ENCODE peak calls at places on chromosomes 7 and 10, in five cellular contexts. A, F, L, M and X are unnamed samples.

GRCh38 chr10:1171586-1171985 is 115.4 kb downstream of the WDR37 start:
- DNase-seq in A (no peak), F (no peak), L (no peak), M (no peak), X (no peak)

GRCh38 chr10:124035928-124036558 is 57.4 kb downstream of the CHST15 start:
- DNase-seq in A (no peak), F (peak), L (no peak), M (no peak), X (peak)

GRCh38 chr10:36191009-36191408 is 548.9 kb upstream of the FZD8 start:
- DNase-seq in A (no peak), F (no peak), L (no peak), M (no peak), X (no peak)

GRCh38 chr7:80150621-80151273 is 16.1 kb downstream of the GNAI1 start:
- DNase-seq in A (no peak), F (no peak), L (no peak), M (peak), X (no peak)

GRCh38 chr7:36484265-36484664 is 94.6 kb downstream of the ANLN start:
- DNase-seq in A (no peak), F (no peak), L (no peak), M (no peak), X (no peak)

GRCh38 chr7:15399446-15399845 is 162.4 kb downstream of the AGMO start:
- DNase-seq in A (no peak), F (no peak), L (no peak), M (peak), X (no peak)

GRCh38 chr7:38306914-38307313 is 33.5 kb upstream of the TARP start:
- DNase-seq in A (no peak), F (no peak), L (no peak), M (no peak), X (no peak)

GRCh38 chr10:11197854-11198253 is 180.2 kb downstream of the CELF2 start:
- DNase-seq in A (no peak), F (no peak), L (no peak), M (no peak), X (no peak)

GRCh38 chr10:79393924-79394610 is 46.8 kb downstream of the PPIF start:
- DNase-seq in A (no peak), F (peak), L (no peak), M (no peak), X (peak)

GRCh38 chr10:112208981-112209380 is 25.4 kb upstream of the GPAM start:
- DNase-seq in A (no peak), F (no peak), L (no peak), M (no peak), X (no peak)

DNA sequence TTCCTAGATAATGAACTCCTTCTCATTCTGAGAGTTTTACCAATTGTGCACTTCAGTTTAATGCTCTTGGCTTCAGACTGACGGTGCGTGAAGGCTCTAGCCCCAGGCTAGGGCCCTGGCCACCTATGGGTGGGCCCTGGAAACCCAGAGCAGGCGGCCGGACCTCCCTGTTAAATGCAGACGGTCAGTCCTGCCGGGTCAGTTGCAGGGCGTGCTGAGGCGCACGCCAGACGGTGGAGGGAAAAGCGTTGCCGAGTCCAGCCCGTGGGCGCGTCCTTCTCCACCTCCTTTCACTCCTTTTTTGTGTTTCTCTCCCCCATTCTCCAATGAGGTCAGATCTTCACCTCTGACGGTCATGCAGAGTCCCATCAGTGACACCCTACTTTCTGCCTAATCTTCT is 2.3 kb downstream of the DPYSL4 start:
- DNase-seq in A (no peak), F (peak), L (no peak), M (no peak), X (no peak)
- TF ChIP-seq CTCF in A (no peak), F (no peak), L (no peak), M (no peak), X (no peak)

GRCh38 chr7:82740246-82740848 is 296.8 kb upstream of the CACNA2D1 start:
- DNase-seq in A (no peak), F (no peak), L (no peak), M (peak), X (no peak)
- TF ChIP-seq CTCF in A (no peak), F (peak), L (no peak), M (peak), X (peak)

GRCh38 chr7:30470783-30471182 is 7.8 kb downstream of the NOD1 start:
- DNase-seq in A (peak), F (no peak), L (peak), M (peak), X (peak)

GRCh38 chr7:30470163-30470770 is 8.3 kb downstream of the NOD1 start:
- DNase-seq in A (peak), F (peak), L (peak), M (peak), X (no peak)

GRCh38 chr7:30468041-30468440 is 10.5 kb downstream of the NOD1 start:
- DNase-seq in A (no peak), F (no peak), L (no peak), M (no peak), X (no peak)

GRCh38 chr7:30468791-30469190 is 9.8 kb downstream of the NOD1 start:
- DNase-seq in A (no peak), F (no peak), L (peak), M (peak), X (no peak)

GRCh38 chr7:30469303-30469702 is 9.3 kb downstream of the NOD1 start:
- DNase-seq in A (peak), F (peak), L (peak), M (peak), X (peak)
- TF ChIP-seq CTCF in A (peak), F (peak), L (no peak), M (peak), X (peak)

DNA sequence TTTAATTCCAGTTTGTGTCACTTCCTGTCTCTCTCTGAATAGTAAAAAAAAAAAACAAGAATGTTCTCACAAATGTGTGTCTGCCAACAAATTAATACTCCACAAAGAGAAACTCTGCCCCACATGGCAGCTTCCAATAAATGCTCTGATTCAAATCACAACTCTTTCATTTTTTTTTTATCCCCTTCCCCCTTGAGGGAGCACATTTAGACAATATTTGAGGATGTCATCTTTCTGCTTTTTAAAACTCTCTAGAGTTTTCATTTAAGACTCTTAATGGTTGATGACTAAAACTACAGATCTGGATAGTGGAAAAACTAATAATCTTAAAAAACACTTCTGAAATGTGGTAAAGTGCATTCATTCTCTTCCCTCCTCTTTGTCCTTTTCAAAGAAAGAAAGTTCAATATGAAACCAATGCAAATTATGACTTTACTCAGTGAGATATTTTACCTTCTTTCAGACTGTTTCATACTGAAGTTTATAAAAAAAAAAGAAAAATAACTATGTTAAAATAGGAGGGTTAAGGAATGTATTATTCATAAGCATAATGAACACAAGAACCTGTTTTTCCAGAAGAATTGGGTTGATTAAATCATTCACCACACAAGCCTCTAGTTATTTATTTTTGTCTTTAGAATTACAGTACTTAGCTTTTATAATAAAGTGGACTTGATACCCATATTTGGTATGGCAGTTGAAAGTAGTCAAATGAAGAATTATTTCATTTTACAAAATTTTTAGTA is 42.4 kb downstream of the ARID5B start:
- DNase-seq in A (no peak), F (no peak), L (no peak), M (peak), X (no peak)
- TF ChIP-seq CTCF in A (peak), F (peak), L (no peak), M (no peak), X (peak)

DNA sequence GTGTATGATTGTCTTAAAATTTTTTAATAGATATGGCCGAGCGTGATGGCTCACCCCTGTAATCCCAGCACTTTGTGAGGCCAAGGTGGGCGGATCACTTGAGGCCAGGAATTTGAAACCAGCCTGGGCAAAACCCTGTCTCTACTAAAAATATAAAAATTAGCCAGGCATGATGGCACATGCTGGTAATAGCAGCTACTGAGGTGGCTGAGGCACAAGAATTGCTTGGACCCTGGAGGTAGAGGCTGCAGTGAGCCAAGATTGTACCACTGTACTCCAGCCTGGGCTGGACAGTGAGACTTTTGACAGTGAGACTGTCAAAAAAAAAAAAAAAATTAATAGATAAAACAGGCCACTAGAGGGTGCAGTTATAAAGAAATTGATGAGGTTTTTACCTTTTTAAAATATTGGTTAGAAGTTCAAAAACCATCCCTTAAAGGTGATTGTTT is 20.5 kb downstream of the NOM1 start:
- DNase-seq in A (no peak), F (no peak), L (no peak), M (peak), X (no peak)
- TF ChIP-seq CTCF in A (no peak), F (peak), L (peak), M (peak), X (peak)

GRCh38 chr10:91536790-91537189 is 96.1 kb downstream of the PPP1R3C start:
- DNase-seq in A (no peak), F (no peak), L (no peak), M (no peak), X (no peak)
- TF ChIP-seq CTCF in A (no peak), F (no peak), L (no peak), M (no peak), X (no peak)

GRCh38 chr10:110224992-110225391 is 17.6 kb downstream of the MXI1 start:
- DNase-seq in A (no peak), F (no peak), L (no peak), M (no peak), X (no peak)
- TF ChIP-seq CTCF in A (no peak), F (no peak), L (no peak), M (no peak), X (no peak)

DNA sequence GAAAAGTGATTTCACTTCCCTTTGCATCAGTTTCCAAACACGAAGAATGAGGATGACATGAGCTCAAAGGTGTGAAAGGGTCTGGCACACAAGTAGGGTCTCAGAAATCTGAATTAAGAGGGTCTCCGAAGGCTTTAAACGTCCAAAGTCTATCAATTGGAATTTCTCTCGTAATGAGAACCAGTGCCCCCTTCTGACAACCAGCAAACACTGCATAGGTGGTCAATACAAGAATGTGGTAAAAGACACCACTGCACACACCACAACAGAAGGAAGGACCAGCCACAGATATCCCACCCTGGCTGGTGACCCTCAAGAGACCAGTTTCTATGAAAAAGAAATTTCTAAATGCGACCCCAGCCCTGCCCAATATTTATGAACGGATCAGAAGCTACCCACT is 78.1 kb downstream of the CALN1 start:
- DNase-seq in A (no peak), F (no peak), L (no peak), M (no peak), X (no peak)
- TF ChIP-seq CTCF in A (no peak), F (no peak), L (no peak), M (no peak), X (no peak)

GRCh38 chr7:139987691-139988516 is 74.8 kb downstream of the PARP12 start:
- DNase-seq in A (no peak), F (no peak), L (no peak), M (no peak), X (no peak)
- TF ChIP-seq CTCF in A (no peak), F (no peak), L (no peak), M (no peak), X (no peak)